ENCODE peak calls at places on chromosomes 13 and 19, in six cellular contexts. One of them, this sample, is unnamed.

GRCh38 chr19:48660854-48661731 is 11.7 kb downstream of the NTN5 start:
- DNase-seq in neural crest cell: peak
- DNase-seq in T-helper 9 cell: peak
- DNase-seq in skeletal muscle cell: no peak
- DNase-seq in T-cell: peak
- DNase-seq in non-pigmented ciliary epithelial cell: no peak
- DNase-seq in this sample: no peak

GRCh38 chr13:110328509-110328908 is 21.4 kb downstream of the COL4A2 start:
- DNase-seq in neural crest cell: no peak
- DNase-seq in T-helper 9 cell: no peak
- DNase-seq in skeletal muscle cell: no peak
- DNase-seq in non-pigmented ciliary epithelial cell: no peak
- DNase-seq in T-cell: no peak
- DNase-seq in this sample: no peak

GRCh38 chr19:2923510-2923909 is 21.3 kb downstream of the ZNF77 start:
- DNase-seq in neural crest cell: no peak
- DNase-seq in skeletal muscle cell: peak
- DNase-seq in T-helper 9 cell: no peak
- DNase-seq in non-pigmented ciliary epithelial cell: no peak
- DNase-seq in T-cell: no peak
- DNase-seq in this sample: no peak

GRCh38 chr13:41457589-41458186 is 338 bp downstream of the RGCC start:
- DNase-seq in skeletal muscle cell: no peak
- DNase-seq in T-cell: no peak
- DNase-seq in T-helper 9 cell: peak
- DNase-seq in neural crest cell: peak
- DNase-seq in non-pigmented ciliary epithelial cell: no peak
- DNase-seq in this sample: no peak

GRCh38 chr19:51448011-51448744 is 10.1 kb downstream of the SIGLEC8 start:
- DNase-seq in T-cell: no peak
- DNase-seq in T-helper 9 cell: no peak
- DNase-seq in non-pigmented ciliary epithelial cell: no peak
- DNase-seq in skeletal muscle cell: no peak
- DNase-seq in neural crest cell: no peak
- DNase-seq in this sample: no peak

GRCh38 chr13:43522788-43523187 is 264.0 kb downstream of the ENOX1 start:
- DNase-seq in T-helper 9 cell: no peak
- DNase-seq in skeletal muscle cell: peak
- DNase-seq in non-pigmented ciliary epithelial cell: peak
- DNase-seq in T-cell: no peak
- DNase-seq in neural crest cell: no peak
- DNase-seq in this sample: no peak

GRCh38 chr13:111846396-111847174 is 220.4 kb upstream of the SOX1 start:
- DNase-seq in skeletal muscle cell: no peak
- DNase-seq in neural crest cell: no peak
- DNase-seq in T-cell: no peak
- DNase-seq in non-pigmented ciliary epithelial cell: no peak
- DNase-seq in T-helper 9 cell: no peak
- DNase-seq in this sample: no peak

GRCh38 chr13:27533155-27533643 is 82.8 kb upstream of the MTIF3 start:
- DNase-seq in skeletal muscle cell: peak
- DNase-seq in non-pigmented ciliary epithelial cell: peak
- DNase-seq in T-helper 9 cell: peak
- DNase-seq in T-cell: peak
- DNase-seq in neural crest cell: peak
- DNase-seq in this sample: peak

GRCh38 chr19:47618771-47619170 is 9.8 kb downstream of the BICRA start:
- DNase-seq in neural crest cell: no peak
- DNase-seq in T-cell: no peak
- DNase-seq in skeletal muscle cell: no peak
- DNase-seq in T-helper 9 cell: no peak
- DNase-seq in non-pigmented ciliary epithelial cell: no peak
- DNase-seq in this sample: no peak

GRCh38 chr13:28394422-28394821 is 100.5 kb downstream of the FLT1 start:
- DNase-seq in neural crest cell: no peak
- DNase-seq in skeletal muscle cell: peak
- DNase-seq in non-pigmented ciliary epithelial cell: no peak
- DNase-seq in T-helper 9 cell: no peak
- DNase-seq in T-cell: no peak
- DNase-seq in this sample: no peak

GRCh38 chr13:30618938-30619289 is 1.2 kb downstream of the USPL1 start:
- DNase-seq in non-pigmented ciliary epithelial cell: no peak
- DNase-seq in neural crest cell: no peak
- DNase-seq in T-cell: no peak
- DNase-seq in T-helper 9 cell: no peak
- DNase-seq in skeletal muscle cell: no peak
- DNase-seq in this sample: no peak

GRCh38 chr13:41955605-41956004 is 5.3 kb downstream of the VWA8 start:
- DNase-seq in T-helper 9 cell: no peak
- DNase-seq in neural crest cell: no peak
- DNase-seq in T-cell: no peak
- DNase-seq in skeletal muscle cell: no peak
- DNase-seq in non-pigmented ciliary epithelial cell: no peak
- DNase-seq in this sample: no peak

GRCh38 chr19:23311551-23311950 is 61.4 kb upstream of the ZNF724 start:
- DNase-seq in non-pigmented ciliary epithelial cell: no peak
- DNase-seq in skeletal muscle cell: no peak
- DNase-seq in T-cell: no peak
- DNase-seq in neural crest cell: no peak
- DNase-seq in T-helper 9 cell: no peak
- DNase-seq in this sample: no peak

GRCh38 chr13:24261566-24261965 is 47.8 kb upstream of the C1QTNF9 start:
- DNase-seq in neural crest cell: no peak
- DNase-seq in non-pigmented ciliary epithelial cell: no peak
- DNase-seq in skeletal muscle cell: no peak
- DNase-seq in T-helper 9 cell: no peak
- DNase-seq in T-cell: peak
- DNase-seq in this sample: no peak

GRCh38 chr19:19064098-19064722 is 416 bp downstream of the SLC25A42 start:
- DNase-seq in neural crest cell: no peak
- DNase-seq in skeletal muscle cell: no peak
- DNase-seq in T-cell: no peak
- DNase-seq in T-helper 9 cell: no peak
- DNase-seq in non-pigmented ciliary epithelial cell: no peak
- DNase-seq in this sample: no peak

GRCh38 chr13:68160466-68160865 is 930.3 kb upstream of the PCDH9 start:
- DNase-seq in neural crest cell: no peak
- DNase-seq in T-cell: no peak
- DNase-seq in non-pigmented ciliary epithelial cell: no peak
- DNase-seq in skeletal muscle cell: no peak
- DNase-seq in T-helper 9 cell: no peak
- DNase-seq in this sample: no peak

GRCh38 chr13:33194820-33195692 is 90.5 kb downstream of the STARD13 start:
- DNase-seq in non-pigmented ciliary epithelial cell: peak
- DNase-seq in T-cell: no peak
- DNase-seq in neural crest cell: no peak
- DNase-seq in skeletal muscle cell: peak
- DNase-seq in T-helper 9 cell: no peak
- DNase-seq in this sample: no peak

GRCh38 chr13:77460195-77460594 is 75.3 kb upstream of the SCEL start:
- DNase-seq in skeletal muscle cell: no peak
- DNase-seq in neural crest cell: no peak
- DNase-seq in T-helper 9 cell: no peak
- DNase-seq in T-cell: no peak
- DNase-seq in non-pigmented ciliary epithelial cell: no peak
- DNase-seq in this sample: no peak

GRCh38 chr19:7372810-7373209 is 24.1 kb downstream of the ARHGEF18 start:
- DNase-seq in T-helper 9 cell: no peak
- DNase-seq in T-cell: no peak
- DNase-seq in skeletal muscle cell: no peak
- DNase-seq in non-pigmented ciliary epithelial cell: no peak
- DNase-seq in neural crest cell: no peak
- DNase-seq in this sample: no peak

GRCh38 chr19:46241676-46242075 is 12.1 kb downstream of the IGFL1 start:
- DNase-seq in T-helper 9 cell: no peak
- DNase-seq in neural crest cell: no peak
- DNase-seq in non-pigmented ciliary epithelial cell: no peak
- DNase-seq in skeletal muscle cell: no peak
- DNase-seq in T-cell: no peak
- DNase-seq in this sample: peak

GRCh38 chr19:19120308-19121156 is 17.7 kb downstream of the TMEM161A start:
- DNase-seq in T-helper 9 cell: no peak
- DNase-seq in neural crest cell: peak
- DNase-seq in non-pigmented ciliary epithelial cell: peak
- DNase-seq in skeletal muscle cell: peak
- DNase-seq in T-cell: no peak
- DNase-seq in this sample: peak

GRCh38 chr19:28377077-28377476 is 835.9 kb downstream of the UQCRFS1 start:
- DNase-seq in T-helper 9 cell: no peak
- DNase-seq in neural crest cell: peak
- DNase-seq in non-pigmented ciliary epithelial cell: no peak
- DNase-seq in skeletal muscle cell: no peak
- DNase-seq in T-cell: no peak
- DNase-seq in this sample: no peak

GRCh38 chr13:72208112-72208645 is 341.2 kb upstream of the DACH1 start:
- DNase-seq in T-cell: no peak
- DNase-seq in T-helper 9 cell: no peak
- DNase-seq in skeletal muscle cell: no peak
- DNase-seq in neural crest cell: no peak
- DNase-seq in non-pigmented ciliary epithelial cell: no peak
- DNase-seq in this sample: no peak

This sample was measured in neuronal stem cell.